ENCODE peak calls at places on chromosomes 6 and 20, in nine cellular contexts. M is stimulated activated CD8-positive, alpha-beta memory T cell treated with anti-CD3 and anti-CD28 coated beads, Interleukin-7, amount 100 ng/mL, for 1 hour; W is Ammon's horn; I is DND-41; L is NCI-H774; K is WTC11; F is cardiac muscle cell; G is MV-4-11; P is testis. B is an unnamed sample.

GRCh38 chr20:17835941-17836861 is 132.4 kb downstream of the SNX5 start:
- DNase-seq in M (no peak), W (no peak), I (no peak), L (no peak), K (no peak), F (no peak), G (no peak), P (peak; percentile 66), B (no peak)

GRCh38 chr6:22470454-22471368 is 98.7 kb upstream of the HDGFL1 start:
- DNase-seq in M (no peak), W (no peak), I (peak; percentile 18), L (peak; percentile 64), K (no peak), F (peak; percentile 24), G (peak; percentile 47), P (no peak), B (peak; percentile 5)

GRCh38 chr6:159311618-159312017 is 142.4 kb downstream of the FNDC1 start:
- DNase-seq in M (no peak), W (no peak), I (no peak), L (no peak), K (no peak), F (no peak), G (no peak), P (no peak), B (peak; percentile 53)

GRCh38 chr6:72363844-72364740 is 257.8 kb upstream of the KCNQ5 start:
- DNase-seq in M (no peak), W (peak; percentile 14), I (no peak), L (no peak), K (no peak), F (no peak), G (no peak), P (no peak), B (no peak)

GRCh38 chr6:70599187-70599586 is 32.5 kb downstream of the SDHAF4 start:
- DNase-seq in M (no peak), W (no peak), I (peak; percentile 41), L (no peak), K (no peak), F (no peak), G (no peak), P (no peak), B (no peak)

GRCh38 chr20:22312744-22313346 is 271.5 kb downstream of the FOXA2 start:
- DNase-seq in M (no peak), W (peak; percentile 55), I (peak; percentile 29), L (peak; percentile 25), K (peak; percentile 40), F (peak; percentile 61), G (no peak), P (peak; percentile 58), B (peak; percentile 75)

GRCh38 chr6:3009930-3010329 is 10.2 kb downstream of the NQO2 start:
- DNase-seq in M (no peak), W (no peak), I (no peak), L (no peak), K (no peak), F (no peak), G (no peak), P (no peak), B (no peak)

GRCh38 chr20:45445805-45446562 is 23.6 kb upstream of the WFDC2 start:
- DNase-seq in M (no peak), W (no peak), I (peak; percentile 42), L (peak; percentile 5), K (peak; percentile 74), F (peak; percentile 28), G (peak; percentile 14), P (no peak), B (peak; percentile 75)

GRCh38 chr6:33850869-33851541 is 47.2 kb upstream of the MLN start:
- DNase-seq in M (no peak), W (no peak), I (no peak), L (no peak), K (no peak), F (no peak), G (no peak), P (no peak), B (no peak)

GRCh38 chr6:31609519-31610406 is 5.3 kb upstream of the AIF1 start:
- DNase-seq in M (no peak), W (no peak), I (no peak), L (peak; percentile 31), K (no peak), F (no peak), G (no peak), P (no peak), B (no peak)

GRCh38 chr6:139256087-139256486 is 35.7 kb downstream of the TXLNB start:
- DNase-seq in M (no peak), W (no peak), I (no peak), L (no peak), K (no peak), F (no peak), G (no peak), P (peak; percentile 71), B (no peak)

GRCh38 chr6:8157839-8158238 is 55.5 kb upstream of the EEF1E1 start:
- DNase-seq in M (no peak), W (no peak), I (no peak), L (no peak), K (no peak), F (no peak), G (no peak), P (no peak), B (no peak)

GRCh38 chr6:151313060-151313459 is 73.3 kb downstream of the AKAP12 start:
- DNase-seq in M (no peak), W (no peak), I (no peak), L (peak; percentile 83), K (peak; percentile 70), F (no peak), G (no peak), P (no peak), B (peak; percentile 85)

GRCh38 chr20:48425776-48426175 is 402.0 kb downstream of the PREX1 start:
- DNase-seq in M (no peak), W (no peak), I (no peak), L (no peak), K (no peak), F (no peak), G (no peak), P (no peak), B (no peak)

GRCh38 chr6:152696543-152696942 is 1.2 kb upstream of the MYCT1 start:
- DNase-seq in M (no peak), W (no peak), I (no peak), L (no peak), K (no peak), F (no peak), G (no peak), P (no peak), B (no peak)

GRCh38 chr6:11381801-11382513 is 149.5 kb upstream of the NEDD9 start:
- DNase-seq in M (peak; percentile 36), W (peak; percentile 35), I (peak; percentile 77), L (no peak), K (no peak), F (no peak), G (peak; percentile 91), P (no peak), B (no peak)

GRCh38 chr20:17667445-17667844 is 14.6 kb downstream of the RRBP1 start:
- DNase-seq in M (no peak), W (no peak), I (no peak), L (no peak), K (no peak), F (no peak), G (no peak), P (no peak), B (no peak)

GRCh38 chr20:60297649-60298048 is 339.4 kb downstream of the CDH26 start:
- DNase-seq in M (no peak), W (no peak), I (no peak), L (no peak), K (no peak), F (no peak), G (no peak), P (no peak), B (no peak)

GRCh38 chr6:135372758-135373157 is 124.8 kb downstream of the AHI1 start:
- DNase-seq in M (no peak), W (no peak), I (no peak), L (no peak), K (no peak), F (no peak), G (no peak), P (no peak), B (no peak)

GRCh38 chr20:46894971-46895905 is 595 bp downstream of the EYA2 start:
- DNase-seq in M (no peak), W (no peak), I (no peak), L (peak; percentile 44), K (peak; percentile 32), F (peak; percentile 64), G (no peak), P (peak; percentile 71), B (peak; percentile 67)

GRCh38 chr6:6091608-6092002 is 84.9 kb upstream of the NRN1 start:
- DNase-seq in M (no peak), W (no peak), I (no peak), L (no peak), K (no peak), F (no peak), G (no peak), P (no peak), B (no peak)

GRCh38 chr20:9503530-9504251 is 10.7 kb upstream of the LAMP5 start:
- DNase-seq in M (no peak), W (peak; percentile 56), I (no peak), L (no peak), K (peak; percentile 44), F (peak; percentile 25), G (peak; percentile 95), P (no peak), B (peak; percentile 70)

GRCh38 chr6:90493332-90493731 is 93.5 kb downstream of the MAP3K7 start:
- DNase-seq in M (no peak), W (no peak), I (no peak), L (no peak), K (no peak), F (no peak), G (peak; percentile 30), P (no peak), B (no peak)

GRCh38 chr20:62603021-62603906 is 39.0 kb upstream of the SLCO4A1 start:
- DNase-seq in M (no peak), W (peak; percentile 50), I (no peak), L (no peak), K (no peak), F (no peak), G (peak; percentile 91), P (peak; percentile 55), B (no peak)

GRCh38 chr20:15814903-15815302 is 758.3 kb downstream of the KIF16B start:
- DNase-seq in M (no peak), W (no peak), I (no peak), L (no peak), K (no peak), F (no peak), G (no peak), P (no peak), B (no peak)